ENCODE peak calls at places on chromosomes 12 and 14, in ten cellular contexts. H is mesendoderm, K is SK-N-SH, C is neuronal stem cell, O is caudate nucleus, N is A549, M is heart left ventricle, B is tibial nerve, T is HepG2, R is ovary. E is an unnamed sample.
A peak's percentile ranks its signal among the peaks of the same experiment; 100 is the strongest.

GRCh38 chr12:108657130-108657745 is 23.5 kb upstream of the SELPLG start:
- DNase-seq in H (no peak), K (no peak), C (no peak), O (no peak), N (no peak), M (no peak), B (no peak), T (peak; percentile 74), R (no peak), E (no peak)

GRCh38 chr12:109967383-109968031 is 28.7 kb downstream of the GIT2 start:
- DNase-seq in H (peak; percentile 19), K (no peak), C (no peak), O (no peak), N (no peak), M (no peak), B (no peak), T (no peak), R (no peak), E (no peak)

GRCh38 chr12:67431436-67432049 is 162.4 kb downstream of the CAND1 start:
- DNase-seq in H (no peak), K (no peak), C (no peak), O (no peak), N (no peak), M (no peak), B (no peak), T (no peak), R (no peak), E (no peak)

GRCh38 chr14:100446572-100446971 is 123.4 kb downstream of the SLC25A47 start:
- DNase-seq in H (peak; percentile 91), K (no peak), C (no peak), O (no peak), N (no peak), M (no peak), B (no peak), T (no peak), R (no peak), E (no peak)

GRCh38 chr12:27973487-27973890 is 956 bp upstream of the PTHLH start:
- DNase-seq in H (peak; percentile 42), K (no peak), C (no peak), O (no peak), N (no peak), M (no peak), B (no peak), T (no peak), R (no peak), E (no peak)

GRCh38 chr12:124687695-124688301 is 120.4 kb upstream of the NCOR2 start:
- DNase-seq in H (no peak), K (no peak), C (no peak), O (peak; percentile 35), N (no peak), M (peak; percentile 56), B (no peak), T (no peak), R (peak; percentile 33), E (no peak)

GRCh38 chr12:108634225-108634795 is 616 bp upstream of the SELPLG start:
- DNase-seq in H (peak; percentile 62), K (no peak), C (no peak), O (no peak), N (no peak), M (no peak), B (no peak), T (no peak), R (no peak), E (no peak)

GRCh38 chr14:93683241-93683640 is 105.0 kb downstream of the PRIMA1 start:
- DNase-seq in H (peak; percentile 89), K (peak; percentile 33), C (peak; percentile 56), O (no peak), N (no peak), M (no peak), B (no peak), T (no peak), R (no peak), E (no peak)

GRCh38 chr12:54259194-54260011 is 20.5 kb downstream of the CBX5 start:
- DNase-seq in H (peak; percentile 99), K (peak; percentile 90), C (peak; percentile 89), O (peak; percentile 83), N (peak; percentile 95), M (peak; percentile 82), B (peak; percentile 47), T (no peak), R (peak; percentile 88), E (peak; percentile 43)

GRCh38 chr12:54265364-54265812 is 14.5 kb downstream of the CBX5 start:
- DNase-seq in H (no peak), K (peak; percentile 48), C (no peak), O (no peak), N (no peak), M (no peak), B (no peak), T (no peak), R (no peak), E (no peak)

GRCh38 chr12:54262403-54262925 is 17.5 kb downstream of the CBX5 start:
- DNase-seq in H (peak; percentile 81), K (no peak), C (no peak), O (no peak), N (no peak), M (no peak), B (no peak), T (no peak), R (peak; percentile 34), E (no peak)

GRCh38 chr12:54258286-54258685 is 21.6 kb downstream of the CBX5 start:
- DNase-seq in H (peak; percentile 77), K (no peak), C (no peak), O (no peak), N (no peak), M (no peak), B (no peak), T (no peak), R (no peak), E (no peak)

DNA sequence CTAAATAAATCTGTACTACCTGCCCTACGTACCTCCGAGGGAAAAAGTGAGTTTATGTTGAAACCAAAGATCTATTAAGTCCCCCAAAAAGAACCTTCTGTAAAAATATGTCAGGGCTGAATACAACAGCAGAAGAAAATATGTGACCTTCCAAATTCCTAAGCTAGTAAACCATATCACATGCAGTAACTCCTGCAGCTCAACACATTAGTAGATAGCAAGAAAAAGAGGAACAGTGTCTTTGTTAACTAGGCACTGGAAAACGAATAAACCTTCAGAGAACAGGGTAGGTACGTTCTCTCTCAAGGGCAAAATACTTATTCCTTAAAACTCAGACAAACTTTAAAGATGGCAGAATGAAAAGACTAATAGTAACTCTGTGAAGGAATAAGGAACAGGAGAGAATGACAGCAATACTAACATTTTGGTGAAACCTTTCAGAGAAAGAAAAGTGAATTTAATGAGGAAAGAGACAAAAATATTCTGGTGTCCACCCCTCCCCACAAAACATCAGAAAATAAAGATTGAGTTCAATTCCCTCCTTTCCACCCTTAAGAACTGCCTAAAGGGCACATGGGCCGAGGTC is 18.0 kb downstream of the CBX5 start:
- DNase-seq in H (no peak), K (no peak), C (no peak), O (no peak), N (no peak), M (no peak), B (no peak), T (no peak), R (no peak), E (no peak)
- H3K27ac ChIP-seq in H (peak overlapping the region; percentile 63), K (peak overlapping the region; percentile 99), C (peak overlapping the region; percentile 60), O (no peak overlapping the region), N (peak overlapping the region; percentile 65), M (peak overlapping the region; percentile 39), B (no peak overlapping the region), T (no peak overlapping the region), R (no peak overlapping the region), E (no peak overlapping the region)

DNA sequence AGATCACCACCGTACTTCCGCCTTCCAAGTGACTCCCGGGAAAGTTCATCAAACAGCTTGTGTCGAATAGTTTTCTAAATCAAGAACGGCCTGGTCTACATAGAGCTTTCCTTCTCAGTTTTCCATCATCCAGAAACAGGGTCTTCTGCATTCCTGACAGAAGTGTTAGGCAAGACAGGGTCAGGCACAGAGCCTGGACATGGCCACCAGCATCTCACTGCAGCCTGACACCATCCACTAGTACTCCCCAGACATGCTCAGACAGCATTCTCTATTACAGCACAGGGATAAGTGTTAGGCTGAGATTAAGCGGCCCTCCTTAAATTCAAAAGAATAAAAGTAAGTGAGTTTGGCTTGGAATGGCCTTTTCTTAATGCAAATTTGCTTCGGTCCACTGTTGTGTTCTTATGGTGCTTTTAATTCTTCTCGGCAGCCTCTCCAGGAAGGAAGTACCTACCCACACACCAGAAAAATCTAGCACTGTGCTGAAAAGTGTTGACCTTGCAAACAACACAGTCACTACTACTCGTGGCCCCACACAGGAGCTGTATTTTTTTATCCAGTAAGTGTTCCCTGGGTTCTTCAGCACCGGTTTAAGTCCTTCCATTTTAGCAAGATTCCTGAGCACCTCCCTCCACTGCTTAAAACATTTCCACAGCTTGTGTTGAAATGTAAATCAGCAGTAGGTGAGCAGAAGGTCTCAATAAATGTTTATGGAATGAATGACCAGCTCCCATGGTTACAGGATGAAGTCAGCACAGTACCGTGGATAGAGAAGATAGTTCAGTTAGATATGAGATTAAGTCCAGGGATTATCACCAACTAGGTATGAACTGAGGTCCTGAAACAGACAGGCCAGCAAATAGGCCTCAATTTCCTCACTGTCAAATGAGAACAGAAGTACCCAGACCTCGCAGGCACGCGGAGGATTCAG is 44.1 kb downstream of the SETD3 start:
- DNase-seq in H (no peak), K (no peak), C (no peak), O (no peak), N (no peak), M (no peak), B (no peak), T (no peak), R (no peak), E (no peak)
- H3K27ac ChIP-seq in H (no peak overlapping the region), K (no peak overlapping the region), C (no peak overlapping the region), O (peak overlapping the region; percentile 55), N (no peak overlapping the region), M (peak overlapping the region; percentile 63), B (no peak overlapping the region), T (no peak overlapping the region), R (no peak overlapping the region), E (no peak overlapping the region)

GRCh38 chr14:104401785-104402184 is 177.8 kb upstream of the C14orf180 start:
- DNase-seq in H (no peak), K (no peak), C (no peak), O (no peak), N (no peak), M (no peak), B (no peak), T (no peak), R (no peak), E (no peak)

GRCh38 chr14:104397956-104398355 is 181.6 kb upstream of the C14orf180 start:
- DNase-seq in H (no peak), K (no peak), C (no peak), O (no peak), N (no peak), M (no peak), B (no peak), T (no peak), R (no peak), E (no peak)

GRCh38 chr14:104398656-104399055 is 180.9 kb upstream of the C14orf180 start:
- DNase-seq in H (no peak), K (no peak), C (no peak), O (no peak), N (no peak), M (peak; percentile 2), B (no peak), T (no peak), R (no peak), E (no peak)

GRCh38 chr14:104400355-104400754 is 179.2 kb upstream of the C14orf180 start:
- DNase-seq in H (no peak), K (no peak), C (no peak), O (no peak), N (no peak), M (no peak), B (no peak), T (no peak), R (no peak), E (no peak)

GRCh38 chr14:104399432-104400155 is 180.0 kb upstream of the C14orf180 start:
- DNase-seq in H (peak; percentile 65), K (peak; percentile 84), C (no peak), O (no peak), N (no peak), M (peak; percentile 2), B (no peak), T (no peak), R (no peak), E (no peak)
- H3K27ac ChIP-seq in H (no peak overlapping the region), K (no peak overlapping the region), C (peak overlapping the region; percentile 24), O (no peak overlapping the region), N (no peak overlapping the region), M (no peak overlapping the region), B (no peak overlapping the region), T (no peak overlapping the region), R (no peak overlapping the region), E (no peak overlapping the region)

DNA sequence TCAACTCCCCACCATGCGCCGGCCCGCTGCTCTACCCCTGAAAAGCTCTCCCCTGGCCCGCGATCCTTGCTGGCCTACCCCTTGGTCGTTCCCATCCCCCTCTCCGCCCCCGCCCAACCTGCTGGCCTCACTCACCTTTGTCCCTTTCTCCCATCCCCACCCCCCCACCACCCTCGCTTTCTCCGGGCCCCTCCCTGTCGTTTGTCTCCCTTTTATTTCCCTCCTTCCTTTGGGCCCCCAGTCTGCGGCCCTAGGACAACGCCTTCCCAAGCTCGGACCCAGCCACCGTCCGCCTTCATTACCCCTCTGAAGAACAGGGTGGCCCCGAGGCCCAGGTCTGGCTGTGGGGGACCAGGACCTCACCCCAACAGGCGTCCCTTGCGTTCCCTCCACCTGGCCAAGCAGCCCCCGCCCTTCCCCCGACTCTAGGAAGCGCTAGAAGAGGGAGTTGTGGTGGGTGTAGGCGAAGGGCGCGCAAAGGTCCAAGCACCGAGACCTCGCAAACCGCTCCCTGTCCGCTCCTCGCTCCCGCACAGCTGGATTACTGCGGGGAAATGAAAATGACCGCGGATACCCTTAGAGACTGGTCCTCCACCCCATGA is 6.9 kb upstream of the SLC7A7 start:
- DNase-seq in H (peak; percentile 92), K (no peak), C (no peak), O (no peak), N (no peak), M (no peak), B (no peak), T (no peak), R (no peak), E (no peak)
- H3K27ac ChIP-seq in H (peak overlapping the region; percentile 96), K (no peak overlapping the region), C (no peak overlapping the region), O (no peak overlapping the region), N (peak overlapping the region; percentile 82), M (peak overlapping the region; percentile 70), B (no peak overlapping the region), T (no peak overlapping the region), R (peak overlapping the region; percentile 25), E (peak overlapping the region; percentile 55)

E was measured in substantia nigra.